ENCODE peak calls at places on chromosomes 16 and 17, in seven cellular contexts. V, B, W, D, G, P and T are unnamed samples.

GRCh38 chr16:4176794-4177438 is 60.7 kb upstream of the ADCY9 start:
- DNase-seq in P (no peak), B (peak), D (peak), V (no peak), G (no peak), W (peak), T (no peak)

GRCh38 chr17:4968166-4968915 is 724 bp upstream of the SPAG7 start:
- DNase-seq in V (peak), P (no peak), G (peak), W (no peak), B (peak), D (peak), T (no peak)

GRCh38 chr16:24525970-24526559 is 13.3 kb upstream of the RBBP6 start:
- DNase-seq in B (no peak), D (no peak), G (peak), V (peak), P (no peak), W (no peak), T (no peak)

GRCh38 chr17:72358465-72358864 is 237.6 kb downstream of the SOX9 start:
- DNase-seq in B (no peak), P (no peak), W (peak), D (no peak), V (no peak), G (no peak), T (no peak)

GRCh38 chr16:30697264-30698138 is 1.5 kb upstream of the SRCAP start:
- DNase-seq in G (no peak), V (no peak), D (no peak), B (no peak), P (peak), W (peak), T (no peak)

GRCh38 chr16:30187971-30188561 is 4.7 kb downstream of the CORO1A start:
- DNase-seq in V (peak), P (no peak), G (no peak), B (no peak), D (no peak), W (no peak), T (no peak)

GRCh38 chr17:59361916-59362810 is 30.7 kb downstream of the YPEL2 start:
- DNase-seq in D (peak), P (no peak), W (peak), B (no peak), G (no peak), V (no peak), T (no peak)

GRCh38 chr16:57745768-57746167 is 10.2 kb downstream of the KATNB1 start:
- DNase-seq in W (no peak), G (no peak), D (no peak), V (no peak), P (no peak), B (no peak), T (no peak)

GRCh38 chr17:40791808-40792436 is 7.8 kb downstream of the KRT28 start:
- DNase-seq in P (no peak), B (peak), W (peak), G (peak), D (peak), V (no peak), T (peak)

GRCh38 chr16:48386559-48387312 is 1.5 kb upstream of the SIAH1 start:
- DNase-seq in P (no peak), V (no peak), W (no peak), G (no peak), D (no peak), B (no peak), T (no peak)

GRCh38 chr17:40314557-40314953 is 5.6 kb downstream of the RARA start:
- DNase-seq in V (no peak), D (peak), P (no peak), W (peak), G (peak), B (no peak), T (no peak)

GRCh38 chr17:28457890-28458289 is 15.6 kb upstream of the SLC13A2 start:
- DNase-seq in D (no peak), G (no peak), W (no peak), P (no peak), V (no peak), B (no peak), T (no peak)

GRCh38 chr17:49343273-49343672 is 18.8 kb downstream of the ZNF652 start:
- DNase-seq in D (peak), G (no peak), W (peak), V (no peak), P (no peak), B (no peak), T (no peak)

GRCh38 chr16:10767127-10767526 is 23.5 kb downstream of the NUBP1 start:
- DNase-seq in G (no peak), V (no peak), D (no peak), W (no peak), P (no peak), B (no peak), T (no peak)

GRCh38 chr16:26133401-26133800 is 441.6 kb downstream of the HS3ST4 start:
- DNase-seq in B (no peak), W (no peak), P (no peak), D (no peak), V (no peak), G (no peak), T (no peak)

GRCh38 chr16:14007460-14007859 is 63.7 kb upstream of the MRTFB start:
- DNase-seq in V (no peak), P (no peak), B (no peak), G (no peak), W (peak), D (no peak), T (no peak)

GRCh38 chr16:74666425-74667214 is at the start of gene RFWD3:
- DNase-seq in B (peak), V (peak), P (peak), W (peak), G (peak), D (peak), T (peak)

GRCh38 chr16:56603589-56603988 is 4.8 kb upstream of the MT2A start:
- DNase-seq in G (peak), B (peak), D (peak), V (peak), W (peak), P (no peak), T (no peak)

GRCh38 chr17:310111-311010 is 42.2 kb downstream of the RPH3AL start:
- DNase-seq in G (no peak), P (no peak), B (no peak), W (no peak), D (no peak), V (no peak), T (peak)

GRCh38 chr17:28131592-28131991 is 89.1 kb downstream of the NLK start:
- DNase-seq in P (no peak), W (peak), B (no peak), V (no peak), D (no peak), G (no peak), T (no peak)

GRCh38 chr16:49563666-49564065 is 190.1 kb downstream of the C16orf78 start:
- DNase-seq in W (peak), V (no peak), G (no peak), P (no peak), D (no peak), B (no peak), T (no peak)

GRCh38 chr16:3358884-3359283 is 3.2 kb downstream of the OR2C1 start:
- DNase-seq in D (no peak), V (no peak), W (no peak), B (no peak), G (no peak), P (no peak), T (no peak)

GRCh38 chr16:3999479-3999868 is 116.8 kb downstream of the ADCY9 start:
- DNase-seq in B (peak), D (peak), V (no peak), W (peak), P (no peak), G (peak), T (no peak)

GRCh38 chr17:795721-796120 is 13.6 kb downstream of the MRM3 start:
- DNase-seq in B (no peak), G (no peak), P (no peak), D (no peak), W (no peak), V (no peak), T (no peak)

GRCh38 chr16:30491229-30491628 is 18.7 kb downstream of the ITGAL start:
- DNase-seq in B (no peak), W (no peak), G (no peak), V (no peak), P (no peak), D (peak), T (no peak)

GRCh38 chr16:58882292-58882691 is 148.2 kb upstream of the GOT2 start:
- DNase-seq in W (no peak), P (no peak), G (no peak), B (no peak), V (no peak), D (no peak), T (no peak)

GRCh38 chr17:72661093-72661944 is 431.2 kb downstream of the SLC39A11 start:
- DNase-seq in P (no peak), D (no peak), G (peak), W (no peak), V (no peak), B (peak), T (no peak)

GRCh38 chr16:87320510-87321227 is 3.5 kb upstream of the C16orf95 start:
- DNase-seq in V (no peak), D (no peak), B (no peak), P (no peak), G (no peak), W (no peak), T (no peak)

GRCh38 chr17:64406321-64407200 is 15.9 kb upstream of the PECAM1 start:
- DNase-seq in G (no peak), P (no peak), D (peak), V (no peak), W (no peak), B (peak), T (no peak)

GRCh38 chr17:15263206-15263579 is 1.9 kb downstream of the PMP22 start:
- DNase-seq in D (peak), W (peak), V (no peak), P (no peak), G (peak), B (peak), T (peak)

GRCh38 chr17:9755083-9755482 is 36.3 kb downstream of the DHRS7C start:
- DNase-seq in W (no peak), B (peak), P (no peak), V (no peak), D (no peak), G (no peak), T (no peak)

GRCh38 chr16:309476-309875 is 26.5 kb downstream of the PDIA2 start:
- DNase-seq in W (no peak), V (no peak), P (no peak), B (peak), D (no peak), G (no peak), T (no peak)

GRCh38 chr17:51540151-51540550 is 279.8 kb downstream of the UTP18 start:
- DNase-seq in P (no peak), W (no peak), B (peak), D (no peak), V (no peak), G (no peak), T (no peak)

GRCh38 chr17:1644493-1645206 is 882 bp downstream of the SCARF1 start:
- DNase-seq in P (no peak), B (no peak), D (peak), V (no peak), G (peak), W (peak), T (no peak)

GRCh38 chr17:83050651-83051422 is 28.6 kb upstream of the METRNL start:
- DNase-seq in V (peak), W (no peak), B (no peak), P (no peak), G (no peak), D (no peak), T (no peak)

GRCh38 chr16:21264226-21265036 is 13.7 kb downstream of the CRYM start:
- DNase-seq in D (no peak), B (no peak), G (no peak), W (no peak), V (no peak), P (no peak), T (no peak)

GRCh38 chr16:21194771-21195301 is 16.5 kb downstream of the ZP2 start:
- DNase-seq in G (no peak), B (no peak), P (no peak), W (no peak), V (no peak), D (no peak), T (no peak)

GRCh38 chr17:41065829-41066624 is at the start of gene KRTAP2-4:
- DNase-seq in G (peak), D (peak), B (no peak), P (no peak), V (no peak), W (peak), T (no peak)

GRCh38 chr17:65518256-65518655 is 43.2 kb downstream of the AXIN2 start:
- DNase-seq in W (peak), G (no peak), P (no peak), B (no peak), V (no peak), D (no peak), T (no peak)

GRCh38 chr16:29804455-29805231 is 1.7 kb upstream of the MAZ start:
- DNase-seq in W (no peak), P (no peak), V (no peak), B (peak), G (peak), D (peak), T (no peak)

GRCh38 chr16:1375741-1376410 is 24.1 kb downstream of the GNPTG start:
- DNase-seq in P (no peak), D (no peak), V (no peak), W (no peak), G (no peak), B (no peak), T (no peak)
- H3K4ac ChIP-seq in P (no peak), D (no peak), V (no peak), W (no peak), G (no peak), B (no peak), T (no peak)

GRCh38 chr17:62186841-62187240 is 121.8 kb upstream of the MED13 start:
- DNase-seq in G (no peak), V (no peak), P (no peak), W (no peak), B (peak), D (no peak), T (no peak)
- H2BK5ac ChIP-seq in G (peak), V (no peak), P (no peak), W (no peak), B (no peak), D (no peak), T (no peak)

GRCh38 chr16:88974080-88974479 is 2.9 kb downstream of the CBFA2T3 start:
- DNase-seq in B (no peak), D (no peak), P (no peak), V (no peak), W (no peak), G (no peak), T (no peak)
- H3K4ac ChIP-seq in B (no peak), D (no peak), P (no peak), V (no peak), W (no peak), G (no peak), T (no peak)

GRCh38 chr17:6698004-6698403 is 15.2 kb downstream of the SLC13A5 start:
- DNase-seq in V (no peak), B (no peak), P (no peak), D (no peak), G (no peak), W (no peak), T (no peak)
- H2BK5ac ChIP-seq in V (no peak), B (no peak), P (no peak), D (no peak), G (no peak), W (no peak), T (no peak)

DNA sequence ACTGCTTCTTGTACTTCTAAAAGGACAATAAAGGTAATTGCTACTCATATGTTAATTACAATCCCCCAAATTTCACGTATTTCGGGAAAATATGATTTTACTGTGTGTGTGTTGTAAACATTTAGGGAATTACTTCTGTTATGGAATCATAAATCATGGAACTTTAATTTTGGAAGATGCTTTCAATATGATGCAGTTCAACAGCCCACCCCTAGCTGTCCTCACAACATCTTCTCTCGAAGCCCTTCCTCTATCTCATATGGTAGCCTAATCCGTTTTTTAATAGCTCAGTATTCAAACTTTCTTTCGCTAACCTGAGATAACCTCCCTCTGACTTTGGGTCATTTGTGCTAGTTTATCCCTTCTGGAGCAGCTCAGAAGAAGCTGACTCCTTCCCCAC is 78.4 kb downstream of the ANKFN1 start:
- DNase-seq in W (no peak), D (no peak), V (no peak), B (no peak), P (no peak), G (no peak), T (no peak)
- H3K4ac ChIP-seq in W (no peak), D (no peak), V (no peak), B (no peak), P (no peak), G (no peak), T (no peak)

GRCh38 chr17:81615401-81615930 is 21.4 kb downstream of the NPLOC4 start:
- DNase-seq in G (no peak), P (no peak), V (no peak), B (no peak), W (no peak), D (no peak), T (no peak)
- H2BK5ac ChIP-seq in G (no peak), P (no peak), V (no peak), B (no peak), W (no peak), D (no peak), T (no peak)

DNA sequence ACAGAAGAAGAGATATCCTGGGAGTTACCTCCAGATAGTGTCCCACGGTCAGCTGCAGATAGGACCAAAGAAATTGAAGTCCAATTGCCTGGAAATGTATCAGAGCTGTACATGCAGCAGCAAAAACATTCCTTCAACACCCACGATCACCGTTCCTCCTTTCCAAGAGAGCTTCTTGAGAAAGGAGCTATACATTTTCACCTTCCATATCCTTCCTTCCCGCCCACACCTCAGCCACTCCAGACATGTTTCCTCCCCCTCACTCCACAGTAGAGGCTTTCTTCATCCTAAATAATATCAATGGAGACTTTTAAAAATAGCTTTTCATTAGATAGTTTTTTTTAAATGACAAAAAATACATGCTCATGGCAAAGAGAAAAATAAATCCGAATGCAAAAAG is 87.6 kb downstream of the HS3ST2 start:
- DNase-seq in V (no peak), G (no peak), B (no peak), P (no peak), D (no peak), W (no peak), T (no peak)
- H3K4ac ChIP-seq in V (no peak), G (no peak), B (no peak), P (no peak), D (no peak), W (no peak), T (no peak)